ENCODE peak calls at places on chromosomes 1 and 21, in five cellular contexts. One of them, this sample, is unnamed.

GRCh38 chr1:154749078-154749760 is 120.9 kb downstream of the KCNN3 start:
- DNase-seq in A549: peak; percentile 67
- DNase-seq in ovary: no peak
- DNase-seq in tibial nerve: no peak
- DNase-seq in sigmoid colon: no peak
- DNase-seq in this sample: no peak

GRCh38 chr1:15005116-15005515 is 148.4 kb upstream of the TMEM51 start:
- DNase-seq in A549: no peak
- DNase-seq in ovary: no peak
- DNase-seq in tibial nerve: no peak
- DNase-seq in sigmoid colon: no peak
- DNase-seq in this sample: no peak

GRCh38 chr1:192386051-192386650 is 69.4 kb downstream of the RGS21 start:
- DNase-seq in A549: no peak
- DNase-seq in ovary: no peak
- DNase-seq in tibial nerve: no peak
- DNase-seq in sigmoid colon: no peak
- DNase-seq in this sample: no peak

GRCh38 chr21:44425307-44425894 is 29.9 kb upstream of the LRRC3 start:
- DNase-seq in A549: peak; percentile 39
- DNase-seq in ovary: no peak
- DNase-seq in tibial nerve: no peak
- DNase-seq in sigmoid colon: peak; percentile 57
- DNase-seq in this sample: peak; percentile 14

GRCh38 chr1:215111916-215112315 is 29.4 kb downstream of the KCNK2 start:
- DNase-seq in A549: no peak
- DNase-seq in ovary: no peak
- DNase-seq in tibial nerve: no peak
- DNase-seq in sigmoid colon: no peak
- DNase-seq in this sample: no peak

GRCh38 chr21:17976139-17976538 is 157.0 kb upstream of the C21orf91 start:
- DNase-seq in A549: no peak
- DNase-seq in ovary: no peak
- DNase-seq in tibial nerve: no peak
- DNase-seq in sigmoid colon: no peak
- DNase-seq in this sample: no peak

GRCh38 chr21:43767980-43768867 is 7.9 kb downstream of the CSTB start:
- DNase-seq in A549: peak; percentile 89
- DNase-seq in ovary: no peak
- DNase-seq in tibial nerve: peak; percentile 38
- DNase-seq in sigmoid colon: no peak
- DNase-seq in this sample: peak; percentile 84

GRCh38 chr1:58769809-58770345 is 14.0 kb downstream of the JUN start:
- DNase-seq in A549: no peak
- DNase-seq in ovary: no peak
- DNase-seq in tibial nerve: no peak
- DNase-seq in sigmoid colon: no peak
- DNase-seq in this sample: no peak

GRCh38 chr1:35470964-35471613 is 86.1 kb downstream of the KIAA0319L start:
- DNase-seq in A549: no peak
- DNase-seq in ovary: no peak
- DNase-seq in tibial nerve: no peak
- DNase-seq in sigmoid colon: no peak
- DNase-seq in this sample: no peak

GRCh38 chr1:1111516-1112236 is 4.2 kb downstream of the C1orf159 start:
- DNase-seq in A549: no peak
- DNase-seq in ovary: peak; percentile 12
- DNase-seq in tibial nerve: no peak
- DNase-seq in sigmoid colon: peak; percentile 51
- DNase-seq in this sample: no peak

GRCh38 chr1:52402860-52403240 is 1.4 kb downstream of the ORC1 start:
- DNase-seq in A549: no peak
- DNase-seq in ovary: no peak
- DNase-seq in tibial nerve: no peak
- DNase-seq in sigmoid colon: no peak
- DNase-seq in this sample: no peak

GRCh38 chr1:27789511-27790154 is 16.6 kb downstream of the STX12 start:
- DNase-seq in A549: no peak
- DNase-seq in ovary: no peak
- DNase-seq in tibial nerve: no peak
- DNase-seq in sigmoid colon: no peak
- DNase-seq in this sample: peak; percentile 82
- TF ChIP-seq EP300 in A549: no peak
- TF ChIP-seq EP300 in ovary: no peak
- TF ChIP-seq EP300 in tibial nerve: peak; percentile 59
- TF ChIP-seq EP300 in sigmoid colon: peak; percentile 41
- TF ChIP-seq EP300 in this sample: peak; percentile 84

DNA sequence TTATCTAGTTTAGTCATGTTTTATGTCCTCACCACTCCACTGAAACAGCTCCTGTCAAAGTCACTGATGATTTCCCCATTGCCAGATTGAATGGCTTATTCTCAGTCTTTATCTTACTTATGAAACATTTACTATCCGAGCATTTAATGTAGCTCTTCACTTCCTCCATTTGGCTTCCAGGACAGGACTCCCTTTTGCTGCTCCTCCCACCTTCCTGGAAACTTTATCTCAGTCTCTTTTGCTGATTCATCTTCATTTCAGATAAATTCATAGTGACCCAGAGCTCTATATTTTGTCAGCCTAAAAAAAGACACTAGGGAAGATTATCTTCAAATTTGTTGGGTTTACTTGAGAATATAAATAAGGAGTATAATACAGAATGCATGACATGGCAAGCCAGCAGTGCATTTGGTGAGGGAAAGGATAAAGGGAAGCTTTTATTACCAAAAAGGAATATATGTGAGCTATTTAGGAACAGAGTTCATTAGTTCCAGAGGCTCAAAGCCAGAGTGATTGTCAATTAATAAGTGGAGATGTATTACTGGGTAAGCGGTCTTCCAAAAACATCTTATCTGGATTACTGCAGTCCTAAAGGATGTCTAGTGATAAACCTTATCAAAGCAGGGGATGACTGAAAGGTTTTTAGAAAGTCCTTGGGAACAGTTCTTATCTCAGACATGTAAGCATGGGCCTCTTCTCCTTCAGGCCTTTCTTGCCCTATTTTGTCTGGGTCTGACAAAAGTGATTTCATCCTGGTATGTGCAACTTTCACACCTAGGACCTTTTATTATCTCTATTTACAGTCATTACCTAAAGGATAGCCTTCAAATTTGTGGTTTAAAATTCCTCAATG is 25.6 kb downstream of the IL23R start:
- DNase-seq in A549: no peak
- DNase-seq in ovary: no peak
- DNase-seq in tibial nerve: no peak
- DNase-seq in sigmoid colon: no peak
- DNase-seq in this sample: no peak
- TF ChIP-seq EP300 in A549: no peak
- TF ChIP-seq EP300 in ovary: no peak
- TF ChIP-seq EP300 in tibial nerve: no peak
- TF ChIP-seq EP300 in sigmoid colon: no peak
- TF ChIP-seq EP300 in this sample: no peak

DNA sequence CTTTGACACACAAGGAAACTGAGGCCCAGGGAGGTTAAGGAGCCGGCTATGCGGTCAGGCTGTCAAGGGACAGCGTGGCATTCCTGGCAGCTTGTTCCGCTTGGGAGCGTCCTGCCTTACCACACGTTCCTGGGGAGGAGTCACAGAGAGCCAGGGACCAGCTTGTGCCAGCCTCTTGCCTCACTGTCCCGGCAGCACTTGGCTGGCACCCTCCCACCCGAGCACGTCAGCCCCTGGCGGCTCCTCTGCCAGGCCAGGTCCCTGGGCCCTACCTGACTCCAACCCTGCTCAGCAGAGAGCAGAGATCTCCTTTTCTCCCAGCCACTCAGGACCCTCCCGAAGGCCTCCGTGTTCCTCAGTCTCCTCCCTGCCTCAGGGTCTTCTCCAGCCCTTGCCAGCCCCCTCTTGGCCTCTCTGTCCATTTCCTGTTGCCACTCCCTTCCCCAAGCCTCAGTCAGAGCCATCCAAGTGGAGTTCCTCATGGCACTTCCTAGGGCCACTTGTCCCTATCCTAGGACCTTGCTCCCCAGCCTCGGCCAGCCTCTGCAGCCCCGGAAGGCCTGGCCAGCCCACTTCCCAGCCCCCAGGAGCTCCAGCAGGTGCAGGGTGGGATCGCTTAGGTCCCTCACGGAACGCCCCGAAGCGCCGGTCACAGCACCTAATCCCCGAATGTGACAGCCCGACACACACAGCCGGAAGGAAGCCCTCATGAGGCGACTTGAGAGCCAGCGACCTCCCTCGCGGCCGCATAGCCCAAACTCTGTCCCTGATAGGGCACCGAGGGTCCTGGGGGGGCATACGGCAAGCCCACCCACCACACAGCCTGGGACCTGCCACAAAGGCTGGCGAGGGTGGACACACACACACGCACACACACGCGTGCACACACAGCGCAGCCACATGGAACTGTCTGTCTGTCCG is 130.3 kb downstream of the CASZ1 start:
- DNase-seq in A549: no peak
- DNase-seq in ovary: no peak
- DNase-seq in tibial nerve: no peak
- DNase-seq in sigmoid colon: peak; percentile 96
- DNase-seq in this sample: peak; percentile 93
- TF ChIP-seq EP300 in A549: no peak
- TF ChIP-seq EP300 in ovary: no peak
- TF ChIP-seq EP300 in tibial nerve: no peak
- TF ChIP-seq EP300 in sigmoid colon: no peak
- TF ChIP-seq EP300 in this sample: no peak

GRCh38 chr1:7247683-7248401 is 462.6 kb downstream of the CAMTA1 start:
- DNase-seq in A549: no peak
- DNase-seq in ovary: no peak
- DNase-seq in tibial nerve: no peak
- DNase-seq in sigmoid colon: no peak
- DNase-seq in this sample: no peak
- TF ChIP-seq EP300 in A549: no peak
- TF ChIP-seq EP300 in ovary: no peak
- TF ChIP-seq EP300 in tibial nerve: no peak
- TF ChIP-seq EP300 in sigmoid colon: no peak
- TF ChIP-seq EP300 in this sample: no peak

This sample was measured in upper lobe of left lung.